ENCODE peak calls at places on chromosomes 12 and 14, in six cellular contexts. R, S, B, Y, T and F are unnamed samples.

GRCh38 chr14:64405295-64405694 is 17.1 kb downstream of the MTHFD1 start:
- DNase-seq in R (no peak), S (no peak), B (no peak), Y (no peak), T (no peak), F (no peak)

GRCh38 chr14:105881021-105881930 is 354.9 kb downstream of the TMEM121 start:
- DNase-seq in R (no peak), S (no peak), B (peak), Y (no peak), T (no peak), F (no peak)

GRCh38 chr12:89156862-89157262 is 195.4 kb downstream of the DUSP6 start:
- DNase-seq in R (no peak), S (no peak), B (no peak), Y (no peak), T (no peak), F (no peak)

GRCh38 chr14:93231129-93231979 is 24.3 kb downstream of the UBR7 start:
- DNase-seq in R (peak), S (no peak), B (no peak), Y (peak), T (peak), F (no peak)

GRCh38 chr14:29710015-29710414 is 217.6 kb downstream of the PRKD1 start:
- DNase-seq in R (no peak), S (no peak), B (no peak), Y (no peak), T (no peak), F (no peak)

GRCh38 chr12:60106207-60106606 is 510.4 kb downstream of the SLC16A7 start:
- DNase-seq in R (no peak), S (peak), B (no peak), Y (no peak), T (no peak), F (no peak)

GRCh38 chr12:127108360-127109215 is 1158.4 kb upstream of the TMEM132C start:
- DNase-seq in R (peak), S (peak), B (peak), Y (peak), T (peak), F (peak)

GRCh38 chr12:40216516-40217288 is 8.1 kb upstream of the LRRK2 start:
- DNase-seq in R (no peak), S (no peak), B (no peak), Y (no peak), T (no peak), F (no peak)

GRCh38 chr14:70822706-70823185 is 13.4 kb upstream of the MAP3K9 start:
- DNase-seq in R (no peak), S (no peak), B (peak), Y (peak), T (no peak), F (no peak)

GRCh38 chr14:90287791-90288190 is 31.4 kb downstream of the PSMC1 start:
- DNase-seq in R (no peak), S (no peak), B (peak), Y (no peak), T (no peak), F (no peak)

GRCh38 chr12:108191086-108191485 is 62.0 kb downstream of the WSCD2 start:
- DNase-seq in R (no peak), S (no peak), B (no peak), Y (no peak), T (no peak), F (no peak)

GRCh38 chr12:113812431-113813228 is 153.5 kb downstream of the RBM19 start:
- DNase-seq in R (no peak), S (no peak), B (no peak), Y (no peak), T (no peak), F (no peak)

GRCh38 chr14:77985235-77985634 is 184.9 kb upstream of the NRXN3 start:
- DNase-seq in R (no peak), S (no peak), B (no peak), Y (peak), T (no peak), F (no peak)

GRCh38 chr14:51534623-51535022 is 117.1 kb upstream of the FRMD6 start:
- DNase-seq in R (no peak), S (no peak), B (no peak), Y (peak), T (no peak), F (no peak)

GRCh38 chr12:11621797-11622423 is 27.6 kb upstream of the ETV6 start:
- DNase-seq in R (peak), S (no peak), B (no peak), Y (no peak), T (no peak), F (no peak)

GRCh38 chr12:129696952-129697351 is 206.9 kb downstream of the TMEM132D start:
- DNase-seq in R (no peak), S (no peak), B (no peak), Y (peak), T (no peak), F (no peak)

GRCh38 chr12:102629262-102629888 is 149.0 kb upstream of the IGF1 start:
- DNase-seq in R (no peak), S (no peak), B (no peak), Y (no peak), T (no peak), F (no peak)

GRCh38 chr12:31246470-31246850 is 79.5 kb downstream of the SINHCAF start:
- DNase-seq in R (no peak), S (no peak), B (no peak), Y (no peak), T (no peak), F (no peak)

GRCh38 chr14:100616854-100617714 is 29.9 kb upstream of the BEGAIN start:
- DNase-seq in R (no peak), S (no peak), B (peak), Y (peak), T (no peak), F (no peak)

GRCh38 chr12:121578230-121579189 is 2.3 kb downstream of the KDM2B start:
- DNase-seq in R (no peak), S (no peak), B (peak), Y (no peak), T (no peak), F (no peak)

GRCh38 chr14:68499451-68499850 is 293.4 kb downstream of the ZFP36L1 start:
- DNase-seq in R (no peak), S (no peak), B (no peak), Y (no peak), T (no peak), F (no peak)

GRCh38 chr14:85437143-85437542 is 92.8 kb upstream of the FLRT2 start:
- DNase-seq in R (no peak), S (no peak), B (no peak), Y (no peak), T (peak), F (no peak)

GRCh38 chr12:39986674-39987073 is 119.2 kb downstream of the SLC2A13 start:
- DNase-seq in R (no peak), S (no peak), B (no peak), Y (no peak), T (no peak), F (no peak)

GRCh38 chr12:52828156-52829090 is 5.7 kb downstream of the KRT79 start:
- DNase-seq in R (no peak), S (no peak), B (no peak), Y (no peak), T (peak), F (no peak)

GRCh38 chr14:76929927-76930326 is 98.6 kb downstream of the IRF2BPL start:
- DNase-seq in R (no peak), S (no peak), B (peak), Y (peak), T (no peak), F (no peak)

GRCh38 chr14:55191881-55192616 is 664 bp upstream of the DLGAP5 start:
- DNase-seq in R (no peak), S (no peak), B (no peak), Y (peak), T (no peak), F (no peak)

GRCh38 chr14:56760164-56760914 is 49.9 kb downstream of the OTX2 start:
- DNase-seq in R (no peak), S (no peak), B (no peak), Y (peak), T (no peak), F (no peak)

GRCh38 chr14:92258934-92259333 is 64.0 kb upstream of the SLC24A4 start:
- DNase-seq in R (no peak), S (no peak), B (no peak), Y (no peak), T (no peak), F (no peak)

GRCh38 chr12:89390802-89391673 is 38.7 kb upstream of the DUSP6 start:
- DNase-seq in R (no peak), S (no peak), B (no peak), Y (no peak), T (peak), F (peak)

GRCh38 chr12:21369141-21369980 is 3.3 kb upstream of the IAPP start:
- DNase-seq in R (no peak), S (no peak), B (no peak), Y (no peak), T (no peak), F (no peak)

GRCh38 chr14:29536886-29537511 is 390.6 kb downstream of the PRKD1 start:
- DNase-seq in R (no peak), S (no peak), B (no peak), Y (peak), T (no peak), F (no peak)

GRCh38 chr12:1289371-1290155 is 298.5 kb downstream of the ERC1 start:
- DNase-seq in R (no peak), S (no peak), B (no peak), Y (no peak), T (no peak), F (no peak)

GRCh38 chr14:85482549-85482948 is 47.4 kb upstream of the FLRT2 start:
- DNase-seq in R (no peak), S (no peak), B (no peak), Y (no peak), T (no peak), F (no peak)

GRCh38 chr12:69007166-69007857 is 74.3 kb upstream of the CPM start:
- DNase-seq in R (no peak), S (peak), B (no peak), Y (peak), T (peak), F (peak)

GRCh38 chr14:93103392-93104080 is 12.2 kb downstream of the ITPK1 start:
- DNase-seq in R (no peak), S (no peak), B (peak), Y (no peak), T (no peak), F (no peak)

GRCh38 chr12:125509195-125509594 is 444.0 kb downstream of the AACS start:
- DNase-seq in R (no peak), S (no peak), B (no peak), Y (no peak), T (no peak), F (no peak)

GRCh38 chr14:87260460-87260859 is 732.5 kb downstream of the GALC start:
- DNase-seq in R (no peak), S (no peak), B (no peak), Y (no peak), T (no peak), F (no peak)

GRCh38 chr14:104238424-104239184 is 100.2 kb downstream of the KIF26A start:
- DNase-seq in R (no peak), S (no peak), B (no peak), Y (no peak), T (no peak), F (no peak)

GRCh38 chr14:54219281-54220121 is 177.3 kb upstream of the CDKN3 start:
- DNase-seq in R (no peak), S (no peak), B (no peak), Y (no peak), T (no peak), F (no peak)